ENCODE peak calls at places on chromosomes 5 and 9, in four cellular contexts. T is tibial nerve, X is sigmoid colon, Q is upper lobe of left lung. J is an unnamed sample.

GRCh38 chr5:6676702-6677101 is 36.5 kb upstream of the TENT4A start:
- DNase-seq in T (no peak), X (no peak), Q (no peak), J (no peak)

GRCh38 chr9:127185931-127186781 is 63.7 kb upstream of the ANGPTL2 start:
- DNase-seq in T (peak), X (peak), Q (no peak), J (peak)

GRCh38 chr5:83199126-83199525 is 121.8 kb downstream of the XRCC4 start:
- DNase-seq in T (no peak), X (no peak), Q (no peak), J (no peak)

GRCh38 chr9:111233963-111234362 is 96.1 kb downstream of the OR2K2 start:
- DNase-seq in T (no peak), X (no peak), Q (no peak), J (no peak)

GRCh38 chr5:159779481-159779880 is 136.8 kb upstream of the ADRA1B start:
- DNase-seq in T (no peak), X (no peak), Q (no peak), J (no peak)

GRCh38 chr9:110048473-110048975 is 159.4 kb downstream of the C9orf152 start:
- DNase-seq in T (peak), X (peak), Q (peak), J (peak)

GRCh38 chr5:40655138-40655537 is 24.6 kb upstream of the PTGER4 start:
- DNase-seq in T (no peak), X (no peak), Q (no peak), J (no peak)

GRCh38 chr9:16884952-16885513 is 14.6 kb upstream of the BNC2 start:
- DNase-seq in T (peak), X (peak), Q (no peak), J (peak)

GRCh38 chr5:38500861-38501260 is 55.6 kb downstream of the LIFR start:
- DNase-seq in T (no peak), X (no peak), Q (no peak), J (no peak)

DNA sequence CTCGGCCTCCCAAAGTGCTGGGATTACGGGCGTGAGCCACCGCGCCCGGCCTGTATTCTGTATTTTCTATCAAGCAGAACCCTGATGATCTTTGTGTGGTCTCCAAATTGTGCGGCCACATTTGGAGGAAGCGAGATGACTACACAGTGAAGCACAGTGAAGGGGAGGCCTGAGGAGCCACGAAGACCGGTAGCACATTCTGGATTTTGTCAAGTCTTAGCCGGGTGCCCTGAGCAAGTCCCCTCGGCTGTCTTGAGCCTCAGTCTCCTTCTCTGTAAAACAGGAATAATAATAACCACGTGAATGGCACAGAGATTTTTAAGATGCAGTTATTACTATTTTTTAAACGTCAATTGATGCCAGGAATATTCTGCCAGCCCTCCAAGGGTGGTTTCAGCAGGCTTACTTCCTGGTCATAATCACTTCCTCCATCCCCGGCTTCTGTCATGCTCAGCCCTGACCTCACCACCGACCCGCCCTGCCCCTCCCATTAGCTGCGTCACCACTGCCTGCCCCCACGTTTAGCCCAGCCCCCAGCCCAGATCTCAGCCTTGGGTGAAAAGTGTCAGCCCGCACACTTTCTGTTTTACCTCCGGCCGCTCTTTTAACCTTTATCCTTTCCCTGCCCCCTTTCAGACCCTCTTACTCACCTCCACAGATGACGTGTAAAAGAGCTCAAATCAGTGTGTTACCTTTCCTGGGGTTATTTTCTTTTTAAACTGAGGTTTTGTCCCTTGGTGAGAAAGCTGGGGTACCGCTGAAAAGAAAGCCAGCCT is 27.0 kb upstream of the ERGIC1 start:
- DNase-seq in T (peak), X (peak), Q (peak), J (peak)
- TF ChIP-seq EP300 in T (no peak), X (no peak), Q (no peak), J (no peak)

GRCh38 chr5:53560506-53561191 is at the start of gene NDUFS4:
- DNase-seq in T (peak), X (peak), Q (peak), J (peak)
- TF ChIP-seq POLR2A in T (no peak), X (peak), Q (no peak), J (peak)

GRCh38 chr5:78627175-78627574 is 21.4 kb downstream of the LHFPL2 start:
- DNase-seq in T (no peak), X (peak), Q (no peak), J (no peak)
- TF ChIP-seq CTCF in T (peak), X (peak), Q (peak), J (peak)

GRCh38 chr5:177022386-177023246 is at the start of gene ZNF346:
- DNase-seq in T (peak), X (peak), Q (peak), J (peak)
- TF ChIP-seq EP300 in T (no peak), X (no peak), Q (no peak), J (no peak)